ENCODE peak calls at places on chromosomes 16 and 17, in ten cellular contexts. One of them, this sample, is unnamed.
A peak's percentile ranks its signal among the peaks of the same experiment; 100 is the strongest.

GRCh38 chr16:77955127-77955526 is 67.2 kb upstream of the CLEC3A start:
- DNase-seq in neural progenitor cell: peak; percentile 24
- DNase-seq in right atrium auricular region: no peak
- DNase-seq in cardiac muscle cell: no peak
- DNase-seq in small intestine: no peak
- DNase-seq in endothelial cell of umbilical vein: no peak
- DNase-seq in GM06990: no peak
- DNase-seq in H7: no peak
- DNase-seq in brain microvascular endothelial cell: no peak
- DNase-seq in Caco-2: no peak
- DNase-seq in this sample: no peak

GRCh38 chr17:65449495-65449894 is 112.0 kb downstream of the AXIN2 start:
- DNase-seq in neural progenitor cell: peak; percentile 35
- DNase-seq in small intestine: no peak
- DNase-seq in H7: no peak
- DNase-seq in endothelial cell of umbilical vein: no peak
- DNase-seq in GM06990: no peak
- DNase-seq in Caco-2: no peak
- DNase-seq in brain microvascular endothelial cell: no peak
- DNase-seq in right atrium auricular region: no peak
- DNase-seq in cardiac muscle cell: no peak
- DNase-seq in this sample: no peak

GRCh38 chr16:35629001-35629400 is 2169.6 kb downstream of the TP53TG3F start:
- DNase-seq in small intestine: no peak
- DNase-seq in GM06990: no peak
- DNase-seq in H7: no peak
- DNase-seq in endothelial cell of umbilical vein: no peak
- DNase-seq in right atrium auricular region: no peak
- DNase-seq in neural progenitor cell: no peak
- DNase-seq in brain microvascular endothelial cell: no peak
- DNase-seq in Caco-2: peak; percentile 52
- DNase-seq in cardiac muscle cell: no peak
- DNase-seq in this sample: no peak

GRCh38 chr17:3893720-3894116 is 865 bp upstream of the CAMKK1 start:
- DNase-seq in cardiac muscle cell: no peak
- DNase-seq in GM06990: no peak
- DNase-seq in neural progenitor cell: no peak
- DNase-seq in brain microvascular endothelial cell: no peak
- DNase-seq in Caco-2: no peak
- DNase-seq in endothelial cell of umbilical vein: no peak
- DNase-seq in H7: no peak
- DNase-seq in right atrium auricular region: no peak
- DNase-seq in small intestine: no peak
- DNase-seq in this sample: no peak

GRCh38 chr16:27177031-27177774 is 26.1 kb upstream of the KDM8 start:
- DNase-seq in endothelial cell of umbilical vein: peak; percentile 52
- DNase-seq in neural progenitor cell: no peak
- DNase-seq in Caco-2: no peak
- DNase-seq in small intestine: no peak
- DNase-seq in brain microvascular endothelial cell: peak; percentile 72
- DNase-seq in right atrium auricular region: no peak
- DNase-seq in cardiac muscle cell: peak; percentile 64
- DNase-seq in GM06990: no peak
- DNase-seq in H7: no peak
- DNase-seq in this sample: peak; percentile 29

GRCh38 chr17:75288784-75289121 is 480 bp downstream of the SLC25A19 start:
- DNase-seq in brain microvascular endothelial cell: no peak
- DNase-seq in endothelial cell of umbilical vein: no peak
- DNase-seq in neural progenitor cell: peak; percentile 65
- DNase-seq in cardiac muscle cell: no peak
- DNase-seq in Caco-2: peak; percentile 75
- DNase-seq in H7: peak; percentile 84
- DNase-seq in GM06990: no peak
- DNase-seq in small intestine: no peak
- DNase-seq in right atrium auricular region: no peak
- DNase-seq in this sample: no peak

GRCh38 chr17:65292430-65292829 is 155.3 kb downstream of the RGS9 start:
- DNase-seq in right atrium auricular region: no peak
- DNase-seq in brain microvascular endothelial cell: no peak
- DNase-seq in Caco-2: no peak
- DNase-seq in neural progenitor cell: no peak
- DNase-seq in GM06990: no peak
- DNase-seq in small intestine: no peak
- DNase-seq in H7: no peak
- DNase-seq in endothelial cell of umbilical vein: peak; percentile 33
- DNase-seq in cardiac muscle cell: peak; percentile 27
- DNase-seq in this sample: no peak

GRCh38 chr16:87880117-87880696 is 10.9 kb upstream of the SLC7A5 start:
- DNase-seq in brain microvascular endothelial cell: no peak
- DNase-seq in GM06990: no peak
- DNase-seq in cardiac muscle cell: no peak
- DNase-seq in right atrium auricular region: no peak
- DNase-seq in H7: no peak
- DNase-seq in small intestine: no peak
- DNase-seq in neural progenitor cell: no peak
- DNase-seq in Caco-2: no peak
- DNase-seq in endothelial cell of umbilical vein: no peak
- DNase-seq in this sample: no peak

GRCh38 chr17:1125775-1126120 is 54.0 kb downstream of the ABR start:
- DNase-seq in cardiac muscle cell: no peak
- DNase-seq in right atrium auricular region: no peak
- DNase-seq in Caco-2: no peak
- DNase-seq in brain microvascular endothelial cell: no peak
- DNase-seq in H7: no peak
- DNase-seq in endothelial cell of umbilical vein: no peak
- DNase-seq in neural progenitor cell: no peak
- DNase-seq in small intestine: no peak
- DNase-seq in GM06990: no peak
- DNase-seq in this sample: no peak

GRCh38 chr17:1123397-1124237 is 56.2 kb downstream of the ABR start:
- DNase-seq in brain microvascular endothelial cell: no peak
- DNase-seq in small intestine: no peak
- DNase-seq in GM06990: no peak
- DNase-seq in H7: peak; percentile 77
- DNase-seq in endothelial cell of umbilical vein: no peak
- DNase-seq in neural progenitor cell: peak; percentile 52
- DNase-seq in cardiac muscle cell: no peak
- DNase-seq in Caco-2: no peak
- DNase-seq in right atrium auricular region: no peak
- DNase-seq in this sample: no peak

GRCh38 chr17:1126327-1126726 is 53.5 kb downstream of the ABR start:
- DNase-seq in small intestine: no peak
- DNase-seq in Caco-2: no peak
- DNase-seq in endothelial cell of umbilical vein: no peak
- DNase-seq in right atrium auricular region: no peak
- DNase-seq in neural progenitor cell: no peak
- DNase-seq in GM06990: no peak
- DNase-seq in cardiac muscle cell: no peak
- DNase-seq in H7: no peak
- DNase-seq in brain microvascular endothelial cell: no peak
- DNase-seq in this sample: no peak

GRCh38 chr17:1124238-1124699 is 55.5 kb downstream of the ABR start:
- DNase-seq in brain microvascular endothelial cell: no peak
- DNase-seq in cardiac muscle cell: no peak
- DNase-seq in small intestine: no peak
- DNase-seq in neural progenitor cell: no peak
- DNase-seq in GM06990: no peak
- DNase-seq in Caco-2: no peak
- DNase-seq in H7: no peak
- DNase-seq in endothelial cell of umbilical vein: no peak
- DNase-seq in right atrium auricular region: no peak
- DNase-seq in this sample: no peak

GRCh38 chr17:1124896-1125774 is 54.6 kb downstream of the ABR start:
- DNase-seq in brain microvascular endothelial cell: no peak
- DNase-seq in right atrium auricular region: no peak
- DNase-seq in neural progenitor cell: no peak
- DNase-seq in H7: peak; percentile 67
- DNase-seq in GM06990: no peak
- DNase-seq in endothelial cell of umbilical vein: no peak
- DNase-seq in Caco-2: no peak
- DNase-seq in small intestine: no peak
- DNase-seq in cardiac muscle cell: no peak
- DNase-seq in this sample: no peak
- H3K4me3 ChIP-seq in brain microvascular endothelial cell: no peak overlapping the region
- H3K4me3 ChIP-seq in right atrium auricular region: no peak overlapping the region
- H3K4me3 ChIP-seq in neural progenitor cell: no peak overlapping the region
- H3K4me3 ChIP-seq in H7: no peak overlapping the region
- H3K4me3 ChIP-seq in GM06990: no peak overlapping the region
- H3K4me3 ChIP-seq in endothelial cell of umbilical vein: no peak overlapping the region
- H3K4me3 ChIP-seq in Caco-2: no peak overlapping the region
- H3K4me3 ChIP-seq in small intestine: no peak overlapping the region
- H3K4me3 ChIP-seq in cardiac muscle cell: no peak overlapping the region
- H3K4me3 ChIP-seq in this sample: no peak overlapping the region

GRCh38 chr17:29706045-29706431 is 83.3 kb upstream of the CORO6 start:
- DNase-seq in brain microvascular endothelial cell: no peak
- DNase-seq in small intestine: no peak
- DNase-seq in right atrium auricular region: no peak
- DNase-seq in GM06990: no peak
- DNase-seq in neural progenitor cell: no peak
- DNase-seq in H7: no peak
- DNase-seq in cardiac muscle cell: no peak
- DNase-seq in Caco-2: no peak
- DNase-seq in endothelial cell of umbilical vein: no peak
- DNase-seq in this sample: no peak
- H3K4me3 ChIP-seq in brain microvascular endothelial cell: no peak overlapping the region
- H3K4me3 ChIP-seq in small intestine: no peak overlapping the region
- H3K4me3 ChIP-seq in right atrium auricular region: no peak overlapping the region
- H3K4me3 ChIP-seq in GM06990: peak overlapping the region; percentile 47
- H3K4me3 ChIP-seq in neural progenitor cell: no peak overlapping the region
- H3K4me3 ChIP-seq in H7: no peak overlapping the region
- H3K4me3 ChIP-seq in cardiac muscle cell: no peak overlapping the region
- H3K4me3 ChIP-seq in Caco-2: no peak overlapping the region
- H3K4me3 ChIP-seq in endothelial cell of umbilical vein: no peak overlapping the region
- H3K4me3 ChIP-seq in this sample: no peak overlapping the region

DNA sequence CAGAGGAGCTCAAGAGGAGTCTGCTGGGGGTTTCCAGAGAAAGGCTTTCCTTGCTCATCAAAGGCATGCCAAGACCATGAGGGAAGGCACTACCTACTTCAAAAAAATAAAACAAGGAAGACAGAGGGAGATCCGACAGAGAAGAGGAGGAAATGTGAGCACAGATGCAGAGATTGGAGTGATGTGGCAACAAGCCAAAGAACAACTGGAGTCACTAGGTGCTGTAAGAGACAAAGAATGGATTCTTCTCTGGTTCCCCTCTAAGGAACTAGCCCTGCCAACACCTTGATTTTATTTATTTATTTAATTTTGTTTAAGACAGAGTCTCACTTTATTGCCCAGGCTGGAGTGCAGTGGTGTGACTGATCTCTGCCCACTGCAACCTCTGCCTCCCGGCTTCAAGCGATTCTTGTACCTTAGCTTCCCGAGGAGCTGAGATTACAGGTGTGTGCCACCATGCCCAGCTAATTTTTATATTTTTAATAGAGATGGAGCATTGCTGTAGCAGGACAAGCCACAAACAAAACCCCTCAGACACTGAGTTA is 13.8 kb upstream of the ACSF2 start:
- DNase-seq in brain microvascular endothelial cell: no peak
- DNase-seq in right atrium auricular region: no peak
- DNase-seq in endothelial cell of umbilical vein: no peak
- DNase-seq in cardiac muscle cell: no peak
- DNase-seq in neural progenitor cell: no peak
- DNase-seq in small intestine: peak; percentile 49
- DNase-seq in Caco-2: no peak
- DNase-seq in H7: no peak
- DNase-seq in GM06990: no peak
- DNase-seq in this sample: no peak
- H3K4me3 ChIP-seq in brain microvascular endothelial cell: no peak overlapping the region
- H3K4me3 ChIP-seq in right atrium auricular region: no peak overlapping the region
- H3K4me3 ChIP-seq in endothelial cell of umbilical vein: no peak overlapping the region
- H3K4me3 ChIP-seq in cardiac muscle cell: no peak overlapping the region
- H3K4me3 ChIP-seq in neural progenitor cell: no peak overlapping the region
- H3K4me3 ChIP-seq in small intestine: no peak overlapping the region
- H3K4me3 ChIP-seq in Caco-2: no peak overlapping the region
- H3K4me3 ChIP-seq in H7: no peak overlapping the region
- H3K4me3 ChIP-seq in GM06990: no peak overlapping the region
- H3K4me3 ChIP-seq in this sample: no peak overlapping the region

DNA sequence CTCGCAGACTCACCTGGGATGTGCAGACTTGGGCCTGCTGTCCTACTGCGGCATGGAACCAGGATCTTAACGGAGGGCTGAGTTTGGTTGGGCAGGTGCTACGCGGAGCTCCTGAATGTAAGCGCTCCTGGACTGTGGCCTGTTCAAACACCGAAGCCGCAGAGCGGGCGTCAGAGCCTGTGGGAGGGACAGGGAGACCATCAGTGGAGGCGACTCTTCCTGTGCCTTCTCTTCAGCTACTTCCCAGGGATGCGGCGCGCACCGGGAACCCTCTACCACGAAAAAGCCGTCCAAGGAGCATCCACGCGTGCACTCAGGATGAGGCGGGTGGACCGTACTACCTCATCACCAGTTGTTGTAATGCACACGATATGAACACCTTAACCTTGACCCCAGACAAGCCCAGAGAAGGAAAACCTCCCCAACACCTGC is 2.0 kb downstream of the USP36 start:
- DNase-seq in GM06990: no peak
- DNase-seq in endothelial cell of umbilical vein: no peak
- DNase-seq in right atrium auricular region: no peak
- DNase-seq in Caco-2: no peak
- DNase-seq in neural progenitor cell: no peak
- DNase-seq in brain microvascular endothelial cell: no peak
- DNase-seq in cardiac muscle cell: no peak
- DNase-seq in H7: no peak
- DNase-seq in small intestine: peak; percentile 29
- DNase-seq in this sample: no peak
- H3K4me3 ChIP-seq in GM06990: peak overlapping the region; percentile 25
- H3K4me3 ChIP-seq in endothelial cell of umbilical vein: no peak overlapping the region
- H3K4me3 ChIP-seq in right atrium auricular region: no peak overlapping the region
- H3K4me3 ChIP-seq in Caco-2: peak overlapping the region; percentile 66
- H3K4me3 ChIP-seq in neural progenitor cell: no peak overlapping the region
- H3K4me3 ChIP-seq in brain microvascular endothelial cell: no peak overlapping the region
- H3K4me3 ChIP-seq in cardiac muscle cell: no peak overlapping the region
- H3K4me3 ChIP-seq in H7: no peak overlapping the region
- H3K4me3 ChIP-seq in small intestine: no peak overlapping the region
- H3K4me3 ChIP-seq in this sample: peak overlapping the region; percentile 91

This sample was measured in HFF-Myc.